ENCODE peak calls at places on chromosomes 5 and 9, in nine cellular contexts. One of them, this sample, is unnamed.

GRCh38 chr5:107518219-107519015 is 152.3 kb downstream of the EFNA5 start:
- DNase-seq in left ventricle myocardium superior: no peak
- DNase-seq in lower lobe of right lung: no peak
- DNase-seq in K562: no peak
- DNase-seq in AG09309: no peak
- DNase-seq in NCI-H774: no peak
- DNase-seq in GM12865: no peak
- DNase-seq in SW 1271: no peak
- DNase-seq in GM23338: peak
- DNase-seq in this sample: no peak

GRCh38 chr9:136342191-136343120 is 15.1 kb downstream of the GPSM1 start:
- DNase-seq in left ventricle myocardium superior: peak
- DNase-seq in K562: peak
- DNase-seq in GM23338: peak
- DNase-seq in lower lobe of right lung: peak
- DNase-seq in SW 1271: peak
- DNase-seq in GM12865: peak
- DNase-seq in NCI-H774: peak
- DNase-seq in AG09309: no peak
- DNase-seq in this sample: peak

GRCh38 chr5:61280205-61280604 is 51.9 kb upstream of the ZSWIM6 start:
- DNase-seq in left ventricle myocardium superior: no peak
- DNase-seq in AG09309: no peak
- DNase-seq in GM23338: no peak
- DNase-seq in GM12865: peak
- DNase-seq in K562: no peak
- DNase-seq in NCI-H774: peak
- DNase-seq in lower lobe of right lung: no peak
- DNase-seq in SW 1271: peak
- DNase-seq in this sample: peak

GRCh38 chr9:13267743-13268142 is 11.7 kb downstream of the MPDZ start:
- DNase-seq in GM12865: no peak
- DNase-seq in SW 1271: peak
- DNase-seq in left ventricle myocardium superior: no peak
- DNase-seq in K562: peak
- DNase-seq in GM23338: peak
- DNase-seq in lower lobe of right lung: no peak
- DNase-seq in AG09309: peak
- DNase-seq in NCI-H774: no peak
- DNase-seq in this sample: peak

GRCh38 chr9:94002316-94003140 is 47.4 kb upstream of the BARX1 start:
- DNase-seq in lower lobe of right lung: no peak
- DNase-seq in GM12865: peak
- DNase-seq in AG09309: no peak
- DNase-seq in K562: peak
- DNase-seq in GM23338: peak
- DNase-seq in NCI-H774: peak
- DNase-seq in left ventricle myocardium superior: no peak
- DNase-seq in SW 1271: peak
- DNase-seq in this sample: peak

GRCh38 chr5:174837919-174838902 is 113.8 kb downstream of the MSX2 start:
- DNase-seq in SW 1271: no peak
- DNase-seq in GM12865: no peak
- DNase-seq in AG09309: peak
- DNase-seq in GM23338: peak
- DNase-seq in NCI-H774: peak
- DNase-seq in left ventricle myocardium superior: no peak
- DNase-seq in lower lobe of right lung: no peak
- DNase-seq in K562: no peak
- DNase-seq in this sample: no peak

GRCh38 chr5:112338681-112339337 is 80.3 kb downstream of the EPB41L4A start:
- DNase-seq in NCI-H774: peak
- DNase-seq in lower lobe of right lung: no peak
- DNase-seq in GM12865: no peak
- DNase-seq in AG09309: no peak
- DNase-seq in GM23338: no peak
- DNase-seq in left ventricle myocardium superior: no peak
- DNase-seq in K562: no peak
- DNase-seq in SW 1271: no peak
- DNase-seq in this sample: peak

GRCh38 chr5:101045689-101046088 is 142.6 kb upstream of the ST8SIA4 start:
- DNase-seq in GM23338: no peak
- DNase-seq in GM12865: peak
- DNase-seq in SW 1271: peak
- DNase-seq in NCI-H774: no peak
- DNase-seq in left ventricle myocardium superior: no peak
- DNase-seq in AG09309: no peak
- DNase-seq in lower lobe of right lung: no peak
- DNase-seq in K562: no peak
- DNase-seq in this sample: peak

This sample was measured in ELR.